ENCODE peak calls at places on chromosomes 1 and 21, in seven cellular contexts. A is IMR-90, R is spleen, P is SJSA1, C is HCT116, G is esophagus muscularis mucosa, D is neuronal stem cell. Y is an unnamed sample. For H3K4me1, the result is how much of the 10 kb centered on the place peaks cover.

GRCh38 chr1:245751111-245751510 is 596.3 kb downstream of the KIF26B start:
- DNase-seq in A (peak), R (no peak), P (no peak), C (no peak), G (no peak), D (no peak), Y (no peak)

GRCh38 chr1:9842781-9843575 is 19.2 kb upstream of the CLSTN1 start:
- DNase-seq in A (no peak), R (peak), P (no peak), C (no peak), G (no peak), D (no peak), Y (no peak)

GRCh38 chr1:68111804-68112436 is 61.5 kb upstream of the DIRAS3 start:
- DNase-seq in A (peak), R (no peak), P (peak), C (peak), G (peak), D (peak), Y (no peak)

GRCh38 chr1:3188150-3188971 is 119.4 kb downstream of the PRDM16 start:
- DNase-seq in A (no peak), R (no peak), P (no peak), C (no peak), G (no peak), D (no peak), Y (no peak)

GRCh38 chr1:201546093-201546492 is 7.2 kb downstream of the NAV1 start:
- DNase-seq in A (no peak), R (no peak), P (no peak), C (peak), G (no peak), D (no peak), Y (no peak)

GRCh38 chr1:236888903-236889302 is 93.8 kb downstream of the MTR start:
- DNase-seq in A (no peak), R (no peak), P (no peak), C (no peak), G (no peak), D (no peak), Y (no peak)

GRCh38 chr1:167761400-167761799 is 39.6 kb downstream of the MPZL1 start:
- DNase-seq in A (no peak), R (no peak), P (no peak), C (no peak), G (no peak), D (no peak), Y (no peak)

GRCh38 chr1:171221665-171222591 is 26.4 kb upstream of the FMO1 start:
- DNase-seq in A (peak), R (no peak), P (peak), C (no peak), G (no peak), D (no peak), Y (no peak)

GRCh38 chr1:23422955-23423354 is 1.6 kb downstream of the TCEA3 start:
- DNase-seq in A (no peak), R (no peak), P (no peak), C (no peak), G (no peak), D (no peak), Y (no peak)

GRCh38 chr1:32496127-32496526 is 31.3 kb downstream of the ZBTB8B start:
- DNase-seq in A (peak), R (no peak), P (no peak), C (no peak), G (no peak), D (no peak), Y (no peak)

GRCh38 chr1:92886886-92887419 is 55.1 kb downstream of the RPL5 start:
- DNase-seq in A (no peak), R (no peak), P (no peak), C (no peak), G (no peak), D (no peak), Y (no peak)

GRCh38 chr1:201783572-201783971 is 45.4 kb upstream of the IPO9 start:
- DNase-seq in A (no peak), R (no peak), P (no peak), C (no peak), G (no peak), D (no peak), Y (no peak)

GRCh38 chr1:26302733-26303405 is 3.6 kb downstream of the UBXN11 start:
- DNase-seq in A (peak), R (no peak), P (no peak), C (no peak), G (no peak), D (no peak), Y (no peak)

GRCh38 chr1:22330763-22331119 is 120.9 kb upstream of the ZBTB40 start:
- DNase-seq in A (no peak), R (no peak), P (no peak), C (no peak), G (no peak), D (no peak), Y (no peak)

GRCh38 chr1:201562257-201562656 is 23.3 kb downstream of the NAV1 start:
- DNase-seq in A (peak), R (no peak), P (peak), C (no peak), G (no peak), D (no peak), Y (no peak)

GRCh38 chr1:6425671-6426070 is 1.1 kb downstream of the ESPN start:
- DNase-seq in A (no peak), R (no peak), P (no peak), C (no peak), G (no peak), D (no peak), Y (no peak)

GRCh38 chr1:6423321-6423999 is 1.1 kb upstream of the ESPN start:
- DNase-seq in A (no peak), R (peak), P (no peak), C (peak), G (no peak), D (no peak), Y (no peak)

GRCh38 chr1:6426321-6426971 is 1.9 kb downstream of the ESPN start:
- DNase-seq in A (no peak), R (no peak), P (no peak), C (no peak), G (no peak), D (no peak), Y (no peak)

GRCh38 chr1:6424619-6425593 is at the start of gene ESPN:
- DNase-seq in A (no peak), R (no peak), P (no peak), C (no peak), G (no peak), D (no peak), Y (no peak)

GRCh38 chr1:6424000-6424565 is 493 bp upstream of the ESPN start:
- DNase-seq in A (no peak), R (no peak), P (no peak), C (no peak), G (no peak), D (no peak), Y (no peak)
- H3K4me1 ChIP-seq in A (under half), R (half or more), P (under half), C (half or more), G (under half), D (under half), Y (half or more)

GRCh38 chr1:31027693-31028526 is 37.6 kb downstream of the PUM1 start:
- DNase-seq in A (no peak), R (no peak), P (no peak), C (no peak), G (no peak), D (no peak), Y (no peak)
- H3K4me1 ChIP-seq in A (under half), R (half or more), P (under half), C (under half), G (half or more), D (under half), Y (under half)

GRCh38 chr21:42234026-42234425 is 15.1 kb downstream of the ABCG1 start:
- DNase-seq in A (no peak), R (peak), P (no peak), C (no peak), G (no peak), D (no peak), Y (no peak)
- H3K4me1 ChIP-seq in A (under half), R (half or more), P (under half), C (under half), G (half or more), D (under half), Y (under half)

GRCh38 chr1:214417545-214418210 is 133.7 kb downstream of the PTPN14 start:
- DNase-seq in A (no peak), R (no peak), P (no peak), C (no peak), G (no peak), D (no peak), Y (no peak)
- H3K4me1 ChIP-seq in A (under half), R (under half), P (half or more), C (under half), G (half or more), D (under half), Y (half or more)

DNA sequence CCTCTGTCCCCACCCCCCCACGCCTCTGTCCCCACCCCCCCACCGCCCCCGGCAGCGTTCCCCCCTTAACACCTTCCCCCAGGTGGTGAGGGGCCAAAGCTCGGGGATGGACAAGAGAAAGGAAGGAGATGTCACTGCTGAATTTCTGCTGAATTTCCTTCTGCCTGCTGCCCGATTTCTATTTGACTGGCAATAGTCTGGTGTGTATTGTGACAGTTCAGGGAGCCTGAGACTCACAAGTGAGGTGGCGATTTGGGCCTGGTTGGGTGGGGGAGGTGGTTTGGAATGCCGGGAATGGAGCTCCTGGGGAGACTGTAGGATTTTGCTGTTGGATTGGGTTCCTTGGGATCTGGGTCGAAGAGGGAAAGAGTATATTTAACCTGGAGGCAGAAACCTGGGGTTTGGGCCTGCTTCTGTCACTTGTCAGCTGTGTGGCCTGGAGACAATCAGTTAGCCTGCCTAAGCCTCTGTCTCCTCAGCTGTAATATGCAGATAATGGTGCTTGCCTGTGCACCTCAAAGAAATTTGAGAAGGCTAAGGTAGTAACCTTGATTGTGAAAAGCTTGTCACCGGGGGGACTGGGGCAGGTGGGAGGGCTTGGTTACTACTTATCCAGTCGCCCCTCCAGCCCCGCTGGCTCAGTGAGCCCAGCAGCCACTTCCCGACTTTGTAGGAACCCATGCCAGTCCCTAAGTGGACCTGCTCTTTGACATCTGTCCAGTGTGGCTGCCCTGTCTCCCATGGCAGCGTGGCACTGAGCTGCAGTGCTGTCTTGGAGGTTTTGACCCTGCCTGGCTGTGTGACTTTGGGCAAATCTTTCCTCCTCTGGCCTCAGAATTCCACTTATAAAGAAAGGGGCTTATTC is 7.7 kb upstream of the LMNA start:
- DNase-seq in A (peak), R (no peak), P (peak), C (no peak), G (no peak), D (no peak), Y (no peak)
- H3K4me1 ChIP-seq in A (under half), R (half or more), P (half or more), C (half or more), G (half or more), D (under half), Y (half or more)

DNA sequence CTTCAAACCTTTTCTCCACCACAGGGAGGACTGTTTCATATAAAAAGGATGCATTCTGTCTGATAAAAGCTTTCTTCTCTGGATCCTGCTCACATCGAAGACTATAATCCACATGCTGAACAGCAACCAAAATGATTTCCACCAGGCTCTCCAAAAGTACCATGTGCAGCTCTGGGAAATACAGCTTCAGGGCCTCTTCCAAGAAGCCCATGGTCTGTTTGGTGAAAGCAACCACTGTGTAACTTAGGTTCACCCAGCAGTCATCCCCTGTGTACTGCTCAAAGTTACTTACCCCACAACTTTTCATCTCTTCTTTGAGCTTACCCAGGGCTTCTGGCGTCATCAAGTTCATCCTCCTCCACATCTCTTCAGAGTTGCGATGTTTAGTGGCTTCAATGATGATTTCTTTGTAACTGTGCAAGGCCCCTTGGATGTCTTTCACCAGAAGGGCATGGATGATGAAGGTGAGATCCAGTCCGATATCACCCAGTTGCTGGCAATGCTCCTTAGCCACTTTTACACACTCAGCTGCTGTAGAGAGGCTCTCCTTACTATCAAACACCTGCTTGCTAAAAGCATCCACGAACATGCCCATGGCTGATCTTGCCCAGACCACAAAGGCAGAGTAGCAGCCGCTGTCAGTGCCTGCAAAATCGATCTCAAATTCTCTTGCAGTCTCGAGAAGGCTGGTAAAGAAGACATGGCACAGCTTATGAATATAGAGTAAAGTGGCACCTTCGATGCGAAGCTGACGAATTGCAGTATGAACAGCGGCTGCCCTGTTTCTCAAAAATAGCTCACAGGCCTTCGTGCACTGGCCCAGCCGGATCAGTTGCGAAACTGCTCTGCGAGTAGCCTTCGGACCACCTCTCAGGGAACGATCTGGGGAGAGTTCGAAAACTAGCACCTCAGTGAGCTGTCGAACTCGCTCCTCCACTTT is 1.7 kb downstream of the EXOC8 start:
- DNase-seq in A (no peak), R (no peak), P (no peak), C (no peak), G (no peak), D (no peak), Y (no peak)
- H3K4me1 ChIP-seq in A (under half), R (half or more), P (under half), C (under half), G (half or more), D (under half), Y (under half)

GRCh38 chr1:29828526-29829447 is 592.5 kb downstream of the PTPRU start:
- DNase-seq in A (no peak), R (peak), P (no peak), C (no peak), G (peak), D (no peak), Y (no peak)
- H3K4me1 ChIP-seq in A (under half), R (under half), P (under half), C (under half), G (under half), D (under half), Y (under half)

Y was measured in keratinocyte.